ENCODE peak calls at places on chromosomes 4 and X, in five cellular contexts. R is foreskin keratinocyte, E is uterus, G is K562, B is breast epithelium. P is an unnamed sample. For H3K27me3, the result is how much of the 10 kb centered on the place peaks cover.

GRCh38 chrX:53080628-53081580 is 1.3 kb upstream of the TSPYL2 start:
- DNase-seq in G (no peak), R (no peak), B (no peak), E (no peak), P (peak)

GRCh38 chr4:25860586-25861421 is 2.0 kb downstream of the SEL1L3 start:
- DNase-seq in G (peak), B (no peak), R (peak), E (no peak), P (no peak)

GRCh38 chrX:72569786-72570185 is 2.9 kb downstream of the HDAC8 start:
- DNase-seq in G (no peak), E (no peak), R (peak), B (no peak), P (no peak)

GRCh38 chrX:5586726-5587125 is 641.9 kb downstream of the NLGN4X start:
- DNase-seq in B (no peak), G (no peak), R (no peak), E (no peak), P (no peak)

GRCh38 chrX:133248177-133248576 is 30.0 kb upstream of the TFDP3 start:
- DNase-seq in R (peak), G (no peak), B (no peak), E (no peak), P (no peak)

GRCh38 chr4:177987896-177988295 is 545.7 kb upstream of the AGA start:
- DNase-seq in R (no peak), B (no peak), E (no peak), G (no peak), P (no peak)

GRCh38 chrX:41481264-41482109 is 34.3 kb downstream of the NYX start:
- DNase-seq in E (no peak), R (no peak), B (no peak), G (peak), P (no peak)

GRCh38 chr4:46211406-46211805 is 87.6 kb upstream of the GABRG1 start:
- DNase-seq in R (peak), E (no peak), G (no peak), B (no peak), P (no peak)

GRCh38 chr4:85587952-85588351 is 113.0 kb downstream of the ARHGAP24 start:
- DNase-seq in E (no peak), B (no peak), R (no peak), G (no peak), P (no peak)

GRCh38 chr4:122758033-122758432 is 25.5 kb downstream of the BBS12 start:
- DNase-seq in B (no peak), E (no peak), R (no peak), G (peak), P (no peak)

GRCh38 chrX:69236641-69237040 is 71.4 kb upstream of the PJA1 start:
- DNase-seq in E (no peak), G (no peak), R (no peak), B (no peak), P (no peak)

GRCh38 chr4:157170321-157170720 is 50.2 kb upstream of the GRIA2 start:
- DNase-seq in E (no peak), B (no peak), R (no peak), G (no peak), P (no peak)

GRCh38 chr4:6326312-6327060 is 56.8 kb downstream of the WFS1 start:
- DNase-seq in G (no peak), B (no peak), R (no peak), E (no peak), P (no peak)

GRCh38 chrX:154401918-154402621 is 3.9 kb downstream of the RPL10 start:
- DNase-seq in E (no peak), G (no peak), B (no peak), R (peak), P (no peak)

GRCh38 chrX:141278306-141278705 is 36.0 kb upstream of the SPANXC start:
- DNase-seq in E (no peak), R (peak), B (no peak), G (peak), P (no peak)

GRCh38 chr4:13887010-13887409 is 259.5 kb upstream of the BOD1L1 start:
- DNase-seq in G (no peak), R (no peak), E (no peak), B (no peak), P (no peak)

GRCh38 chrX:74534569-74535038 is 79.8 kb downstream of the RLIM start:
- DNase-seq in R (peak), B (no peak), G (no peak), E (no peak), P (no peak)

GRCh38 chr4:100799767-100800539 is 282.1 kb upstream of the EMCN start:
- DNase-seq in G (no peak), B (no peak), R (no peak), E (no peak), P (no peak)

GRCh38 chr4:4182835-4183568 is 43.7 kb downstream of the OTOP1 start:
- DNase-seq in E (no peak), R (no peak), B (no peak), G (peak), P (no peak)

GRCh38 chrX:123167621-123168020 is 16.5 kb upstream of the GRIA3 start:
- DNase-seq in B (no peak), E (no peak), G (no peak), R (no peak), P (no peak)
- H3K27me3 ChIP-seq in B (under half), E (under half), G (under half), R (under half), P (under half)

DNA sequence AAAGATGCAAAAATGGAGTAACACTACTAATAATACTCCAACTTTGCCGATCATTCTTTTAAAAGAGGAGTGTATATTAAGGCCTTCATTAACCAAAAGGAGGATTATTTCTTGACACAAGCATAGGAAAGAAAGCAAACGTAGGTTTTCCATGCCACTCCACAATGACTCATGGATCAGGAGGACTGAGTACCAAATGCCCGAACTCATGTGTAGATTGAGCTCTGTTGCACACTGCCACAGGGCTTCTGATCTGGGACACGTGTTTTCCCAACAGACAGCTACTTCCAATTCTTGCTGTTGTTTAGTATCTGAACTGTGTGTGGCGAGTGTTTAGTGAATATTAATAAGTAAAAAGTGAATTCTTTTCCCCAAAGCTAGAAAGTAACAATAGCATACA is 131.2 kb downstream of the LDB2 start:
- DNase-seq in R (no peak), B (no peak), E (no peak), G (no peak), P (no peak)
- H3K27me3 ChIP-seq in R (under half), B (under half), E (under half), G (under half), P (under half)

DNA sequence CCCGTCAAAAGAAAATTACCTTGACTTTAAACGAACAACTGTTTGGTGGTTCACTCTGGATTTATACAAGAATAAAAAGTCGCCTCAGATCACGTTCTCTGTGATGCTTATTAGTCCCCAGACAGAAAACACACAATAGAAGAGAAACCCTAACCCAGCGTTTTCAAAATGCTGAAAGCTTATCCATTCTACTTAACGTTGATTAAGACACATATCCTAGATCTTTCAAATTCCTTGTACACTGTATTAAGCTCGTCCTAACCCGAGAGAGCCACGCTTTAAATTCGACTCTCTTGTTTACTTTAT is 786 bp upstream of the PITX2 start:
- DNase-seq in R (no peak), G (no peak), E (no peak), B (no peak), P (no peak)
- H3K27me3 ChIP-seq in R (under half), G (half or more), E (half or more), B (under half), P (half or more)

DNA sequence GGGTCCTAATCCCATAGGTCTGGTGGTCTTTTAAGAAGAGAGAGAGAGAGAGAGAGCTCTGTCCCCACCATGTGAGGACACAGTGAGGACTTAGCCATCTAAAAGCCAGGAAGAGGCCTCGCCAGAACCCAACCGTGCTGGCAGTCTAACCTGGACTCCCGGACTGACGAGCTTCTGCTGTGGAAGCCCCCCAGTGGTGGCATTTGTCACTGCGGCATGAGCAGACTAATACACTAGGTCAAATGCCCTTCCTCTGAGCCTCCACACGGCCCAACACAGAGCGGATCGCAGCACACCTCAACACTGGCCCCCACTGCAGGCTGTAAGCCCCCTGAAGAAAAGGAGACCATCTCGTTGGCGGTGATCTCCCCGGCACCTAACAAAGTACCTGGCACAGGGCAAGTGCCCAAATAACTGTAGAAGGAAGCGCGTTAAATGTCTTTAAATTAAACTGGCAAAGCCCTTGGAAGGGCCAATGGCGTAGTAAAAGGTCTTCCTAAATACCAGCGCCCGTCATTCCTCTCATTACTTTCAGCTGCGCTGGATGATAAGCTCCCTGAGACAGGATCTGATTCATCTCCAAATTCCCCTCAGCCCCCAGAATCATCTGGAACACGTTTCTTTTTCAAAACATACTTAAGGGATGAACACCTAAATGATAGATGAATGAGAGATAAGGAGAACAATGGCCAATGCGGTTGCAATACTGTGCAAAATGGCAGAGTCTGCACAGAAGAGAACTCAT is 95.2 kb downstream of the AFAP1 start:
- DNase-seq in R (peak), E (peak), B (no peak), G (peak), P (peak)
- H3K27me3 ChIP-seq in R (under half), E (under half), B (under half), G (under half), P (under half)

GRCh38 chrX:632391-633042 is 1.9 kb downstream of the SHOX start:
- DNase-seq in G (no peak), B (no peak), R (no peak), E (no peak), P (no peak)
- H3K27me3 ChIP-seq in G (under half), B (under half), R (half or more), E (under half), P (half or more)

GRCh38 chrX:139869796-139870195 is 63.1 kb downstream of the ATP11C start:
- DNase-seq in E (no peak), G (no peak), B (no peak), R (no peak), P (no peak)

GRCh38 chrX:139862208-139862607 is 70.6 kb downstream of the ATP11C start:
- DNase-seq in B (no peak), E (no peak), G (no peak), R (no peak), P (no peak)

GRCh38 chrX:139864613-139865012 is 68.2 kb downstream of the ATP11C start:
- DNase-seq in E (no peak), G (no peak), R (no peak), B (no peak), P (no peak)
- H3K27me3 ChIP-seq in E (under half), G (under half), R (under half), B (under half), P (under half)

DNA sequence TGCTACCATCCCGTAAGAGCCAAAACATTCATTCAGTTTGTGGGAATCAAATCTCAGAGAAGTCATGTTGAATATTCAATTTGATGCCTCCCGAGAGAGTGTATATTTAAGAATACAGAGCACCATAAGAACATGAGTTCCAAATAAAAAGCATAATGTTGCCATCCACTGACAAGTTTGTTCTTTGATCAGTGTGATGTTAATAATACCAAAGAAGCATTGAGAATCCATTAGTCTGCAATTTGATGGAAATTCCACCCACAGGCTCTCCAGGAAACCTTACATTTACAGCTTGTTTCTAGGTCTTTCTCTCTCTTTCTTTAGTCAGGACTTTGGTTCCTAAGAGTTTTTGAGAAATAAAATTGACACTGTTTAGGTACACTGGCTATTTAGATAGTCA is 200.6 kb upstream of the SFRP2 start:
- DNase-seq in B (no peak), R (no peak), E (no peak), G (no peak), P (no peak)
- H3K27me3 ChIP-seq in B (under half), R (under half), E (under half), G (under half), P (under half)

DNA sequence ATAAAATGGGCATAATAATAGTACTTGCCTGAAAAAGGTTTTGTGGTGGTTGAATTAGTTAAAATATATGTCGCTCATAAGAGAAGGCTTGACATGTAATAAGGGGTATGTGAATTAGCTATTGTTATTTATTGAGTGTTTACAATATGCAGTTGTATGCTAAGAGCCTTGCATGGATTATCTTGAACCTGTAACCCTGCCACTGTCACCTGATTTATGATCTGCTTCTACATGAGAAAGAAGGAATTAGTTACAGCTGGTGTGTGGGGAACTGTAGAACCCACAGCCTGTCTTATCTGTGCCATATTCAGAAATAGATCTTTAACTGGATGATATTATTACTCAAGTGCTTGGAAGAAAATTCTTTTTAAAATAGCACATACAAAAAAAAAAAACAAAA is 227.7 kb downstream of the LDB2 start:
- DNase-seq in G (no peak), R (no peak), B (no peak), E (no peak), P (no peak)
- H3K27me3 ChIP-seq in G (under half), R (under half), B (under half), E (under half), P (under half)

GRCh38 chr4:112517067-112517588 is 1.1 kb upstream of the NEUROG2 start:
- DNase-seq in E (no peak), R (no peak), G (no peak), B (no peak), P (no peak)
- H3K27me3 ChIP-seq in E (half or more), R (half or more), G (half or more), B (under half), P (half or more)

GRCh38 chrX:152928761-152929400 is 31.0 kb downstream of the ZNF185 start:
- DNase-seq in B (no peak), R (no peak), E (no peak), G (no peak), P (no peak)
- H3K27me3 ChIP-seq in B (under half), R (under half), E (under half), G (under half), P (under half)

P was measured in suprapubic skin.